ENCODE peak calls at places on chromosomes 16 and 17, in four cellular contexts. J is transverse colon, R is H1, X is sigmoid colon. C is an unnamed sample.
A peak's percentile ranks its signal among the peaks of the same experiment; 100 is the strongest.

GRCh38 chr17:82687871-82688270 is 10.6 kb downstream of the RAB40B start:
- DNase-seq in J (no peak), R (no peak), X (no peak), C (no peak)

GRCh38 chr17:48191362-48191761 is 83.8 kb downstream of the SNX11 start:
- DNase-seq in J (no peak), R (no peak), X (no peak), C (no peak)

GRCh38 chr17:79833744-79834574 is 5.3 kb downstream of the CBX4 start:
- DNase-seq in J (no peak), R (no peak), X (no peak), C (no peak)

GRCh38 chr17:38333635-38334295 is 10.0 kb downstream of the GPR179 start:
- DNase-seq in J (peak; percentile 32), R (peak; percentile 54), X (no peak), C (no peak)

GRCh38 chr16:49382916-49383315 is 9.3 kb downstream of the C16orf78 start:
- DNase-seq in J (peak; percentile 21), R (no peak), X (no peak), C (no peak)

GRCh38 chr17:73952498-73953205 is 250.8 kb upstream of the RPL38 start:
- DNase-seq in J (peak; percentile 59), R (no peak), X (no peak), C (no peak)

GRCh38 chr16:81738831-81739496 is 40.1 kb upstream of the PLCG2 start:
- DNase-seq in J (peak; percentile 71), R (no peak), X (peak; percentile 75), C (peak; percentile 23)

GRCh38 chr17:68578236-68578635 is 22.9 kb downstream of the FAM20A start:
- DNase-seq in J (no peak), R (no peak), X (no peak), C (no peak)

GRCh38 chr16:12601290-12601900 is 202.3 kb downstream of the CPPED1 start:
- DNase-seq in J (no peak), R (no peak), X (peak; percentile 20), C (no peak)

GRCh38 chr16:12300946-12301500 is 324.5 kb downstream of the SNX29 start:
- DNase-seq in J (no peak), R (no peak), X (no peak), C (no peak)

GRCh38 chr17:15453782-15454181 is 13.6 kb downstream of the CDRT4 start:
- DNase-seq in J (no peak), R (no peak), X (no peak), C (no peak)

GRCh38 chr17:79916506-79916905 is 77.3 kb upstream of the CBX4 start:
- DNase-seq in J (no peak), R (no peak), X (no peak), C (no peak)

GRCh38 chr17:19369846-19370492 is 7.4 kb upstream of the B9D1 start:
- DNase-seq in J (peak; percentile 43), R (no peak), X (peak; percentile 74), C (no peak)

GRCh38 chr16:85982563-85982939 is 83.6 kb downstream of the IRF8 start:
- DNase-seq in J (peak; percentile 35), R (no peak), X (peak; percentile 73), C (peak; percentile 26)

GRCh38 chr17:46812624-46813318 is 5.7 kb downstream of the WNT3 start:
- DNase-seq in J (no peak), R (no peak), X (no peak), C (no peak)

GRCh38 chr17:44008205-44008909 is 3.9 kb downstream of the NAGS start:
- DNase-seq in J (no peak), R (no peak), X (no peak), C (no peak)

GRCh38 chr17:78774956-78775571 is 7.0 kb downstream of the CYTH1 start:
- DNase-seq in J (peak; percentile 55), R (no peak), X (peak; percentile 51), C (no peak)

GRCh38 chr16:13780406-13780805 is 139.5 kb upstream of the ERCC4 start:
- DNase-seq in J (no peak), R (no peak), X (no peak), C (no peak)

GRCh38 chr16:81482329-81483063 is 37.9 kb downstream of the CMIP start:
- DNase-seq in J (no peak), R (no peak), X (no peak), C (no peak)

GRCh38 chr17:31877341-31877740 is 18.3 kb upstream of the COPRS start:
- DNase-seq in J (no peak), R (no peak), X (no peak), C (no peak)

GRCh38 chr17:27269201-27269600 is 24.7 kb upstream of the WSB1 start:
- DNase-seq in J (no peak), R (no peak), X (no peak), C (no peak)

GRCh38 chr17:41987642-41988041 is 21.0 kb downstream of the CNP start:
- DNase-seq in J (no peak), R (no peak), X (no peak), C (no peak)

GRCh38 chr17:76569607-76570279 is 15.9 kb downstream of the ST6GALNAC2 start:
- DNase-seq in J (no peak), R (no peak), X (peak; percentile 86), C (peak; percentile 43)

DNA sequence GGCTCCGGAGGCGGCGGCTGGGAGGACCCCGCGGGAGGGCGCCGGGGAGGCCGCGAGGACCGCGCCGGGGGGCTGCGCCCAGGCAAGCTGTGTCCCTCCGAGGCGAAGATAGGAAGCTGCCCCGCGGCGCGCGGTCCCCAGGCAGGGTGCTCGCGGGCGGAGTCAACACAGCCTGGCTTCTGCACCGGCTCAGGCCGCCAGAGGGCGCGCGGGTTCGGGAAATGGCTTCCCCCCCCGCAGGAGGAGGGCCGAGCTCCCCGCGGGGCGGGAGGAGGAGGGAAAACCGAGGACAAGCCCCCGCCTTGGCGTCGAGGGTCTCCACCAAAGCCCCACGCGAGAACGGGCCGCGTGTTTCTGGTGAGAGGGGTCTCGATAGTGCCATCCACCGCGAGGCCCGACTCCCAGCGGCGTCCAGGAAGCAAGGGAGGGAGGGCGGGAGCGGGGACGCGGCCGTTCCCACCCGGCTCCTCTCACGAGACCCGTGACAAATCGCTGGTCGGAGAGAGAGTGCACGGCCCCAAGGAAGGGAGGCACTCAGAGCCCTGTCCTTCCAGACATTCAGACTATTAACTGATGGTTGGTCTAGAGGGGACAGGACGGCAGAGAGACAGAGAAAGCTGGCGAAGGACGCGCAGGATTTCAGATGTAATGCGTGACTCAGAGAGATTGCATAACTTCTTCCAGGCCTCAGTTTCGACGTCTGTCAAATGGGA is 64.4 kb upstream of the DNAJA2 start:
- DNase-seq in J (peak; percentile 92), R (no peak), X (peak; percentile 91), C (peak; percentile 85)
- H3K27ac ChIP-seq in J (peak overlapping the region; percentile 60), R (no peak overlapping the region), X (peak overlapping the region; percentile 58), C (peak overlapping the region; percentile 72)

GRCh38 chr17:2455956-2456355 is 55.1 kb upstream of the MNT start:
- DNase-seq in J (no peak), R (no peak), X (no peak), C (no peak)

GRCh38 chr17:2459917-2460271 is 51.8 kb downstream of the METTL16 start:
- DNase-seq in J (no peak), R (no peak), X (no peak), C (no peak)

GRCh38 chr17:2456475-2456874 is 55.2 kb downstream of the METTL16 start:
- DNase-seq in J (no peak), R (no peak), X (no peak), C (no peak)

GRCh38 chr17:2453865-2454264 is 53.0 kb upstream of the MNT start:
- DNase-seq in J (no peak), R (no peak), X (no peak), C (no peak)

GRCh38 chr17:2457913-2458312 is 53.8 kb downstream of the METTL16 start:
- DNase-seq in J (no peak), R (no peak), X (no peak), C (no peak)
- TF ChIP-seq EP300 in J (no peak), R (no peak), X (no peak), C (no peak)

GRCh38 chr16:22003195-22003594 is 2.3 kb upstream of the PDZD9 start:
- DNase-seq in J (no peak), R (no peak), X (no peak), C (no peak)

GRCh38 chr16:22006636-22007035 is 1.3 kb upstream of the MOSMO start:
- DNase-seq in J (no peak), R (no peak), X (no peak), C (no peak)

GRCh38 chr16:22001591-22001990 is 675 bp upstream of the PDZD9 start:
- DNase-seq in J (no peak), R (no peak), X (no peak), C (no peak)

GRCh38 chr16:22005746-22006145 is 2.2 kb upstream of the MOSMO start:
- DNase-seq in J (no peak), R (no peak), X (no peak), C (no peak)

DNA sequence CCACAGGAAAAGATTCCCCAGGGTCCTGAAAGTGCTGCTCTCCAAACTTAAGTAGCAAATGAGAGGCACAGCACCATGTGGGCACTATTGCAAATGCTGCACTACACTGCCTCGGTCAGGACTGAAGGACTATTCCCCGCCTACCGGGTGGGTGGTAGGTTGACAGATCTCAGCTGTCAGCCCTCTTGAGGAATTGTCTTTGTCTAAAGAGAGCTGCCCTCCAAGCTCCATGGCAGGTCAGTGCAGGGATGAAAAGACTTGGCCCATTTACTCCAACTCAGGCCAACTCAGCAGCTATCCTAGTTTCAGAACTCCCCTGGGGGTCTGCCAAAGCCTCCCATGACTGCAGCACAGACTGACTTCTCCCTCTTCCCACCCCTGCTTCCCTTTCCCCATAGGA is 3.4 kb upstream of the PDZD9 start:
- DNase-seq in J (no peak), R (no peak), X (no peak), C (no peak)
- H3K27ac ChIP-seq in J (no peak overlapping the region), R (no peak overlapping the region), X (no peak overlapping the region), C (no peak overlapping the region)

DNA sequence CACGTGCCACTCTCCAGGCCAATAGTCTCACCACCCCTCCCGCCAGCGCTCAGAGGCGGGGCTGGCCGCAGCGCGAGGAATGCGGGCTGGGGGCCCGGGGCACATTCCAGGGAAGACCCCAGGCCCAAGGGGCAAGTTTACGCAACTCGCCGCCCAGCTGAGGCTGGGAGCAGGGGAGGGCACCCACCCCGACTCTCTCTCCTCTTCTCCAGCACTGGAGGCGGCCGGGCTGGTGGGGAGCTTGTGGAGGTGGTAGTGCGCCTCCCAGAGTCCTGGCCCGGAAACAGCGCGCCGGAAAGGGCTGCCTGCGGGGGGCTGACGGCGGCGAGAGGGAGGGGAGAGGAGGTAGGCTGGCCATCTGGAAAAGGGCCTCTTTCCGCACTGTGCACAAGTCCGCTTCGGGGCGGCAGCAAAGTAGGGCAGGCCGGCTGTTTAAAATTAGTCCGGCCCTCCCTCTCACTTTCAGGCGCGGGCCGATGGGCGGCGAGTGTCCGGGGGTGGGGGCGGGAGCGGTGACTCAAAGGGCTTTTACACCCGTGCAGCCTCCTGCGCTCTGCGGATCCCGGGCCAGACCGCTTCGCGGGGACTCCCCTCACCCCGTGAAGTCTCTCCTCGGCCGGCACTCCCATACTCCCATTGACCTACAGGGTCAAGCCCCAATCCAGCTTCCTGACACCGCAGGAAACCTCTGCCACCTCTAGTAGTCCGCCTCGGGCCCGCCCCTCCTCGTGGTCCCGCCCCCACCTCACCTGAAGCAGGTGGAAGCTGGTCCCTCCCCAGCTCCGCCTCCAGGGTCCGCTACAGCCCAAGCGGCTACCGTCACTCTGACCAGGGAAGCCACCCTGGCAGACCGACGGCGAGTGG is 968 bp downstream of the FHOD1 start:
- DNase-seq in J (peak; percentile 94), R (peak; percentile 88), X (peak; percentile 89), C (no peak)
- TF ChIP-seq EP300 in J (no peak), R (peak; percentile 81), X (no peak), C (no peak)

C was measured in tibial nerve.